ENCODE peak calls at places on chromosomes 16 and 17, in six cellular contexts. I is A549, D is K562, J is IMR-90, Z is HepG2, C is GM12878. Q is an unnamed sample.

GRCh38 chr16:48525201-48526057 is 84.6 kb downstream of the N4BP1 start:
- DNase-seq in J (no peak), C (no peak), D (no peak), Z (no peak), I (no peak), Q (no peak)

GRCh38 chr17:74758846-74759163 is 10.4 kb downstream of the NHERF1 start:
- DNase-seq in Z (no peak), C (no peak), D (no peak), I (peak), J (peak), Q (no peak)

GRCh38 chr16:17013067-17013466 is 457.7 kb downstream of the XYLT1 start:
- DNase-seq in C (no peak), D (peak), Z (no peak), J (no peak), I (no peak), Q (no peak)

GRCh38 chr17:5854871-5855554 is 215.2 kb upstream of the WSCD1 start:
- DNase-seq in J (no peak), I (no peak), C (no peak), D (no peak), Z (no peak), Q (no peak)

GRCh38 chr17:8477653-8478441 is 42.2 kb downstream of the NDEL1 start:
- DNase-seq in C (no peak), Z (peak), D (no peak), I (no peak), J (no peak), Q (no peak)

GRCh38 chr16:67542464-67542863 is 13.8 kb downstream of the RIPOR1 start:
- DNase-seq in Z (no peak), D (peak), I (peak), J (peak), C (no peak), Q (peak)

GRCh38 chr17:66944365-66945203 is 19.9 kb upstream of the CACNG4 start:
- DNase-seq in Z (no peak), I (no peak), C (no peak), J (peak), D (peak), Q (no peak)

GRCh38 chr16:1363501-1364041 is 11.8 kb downstream of the GNPTG start:
- DNase-seq in J (peak), Z (peak), I (peak), C (no peak), D (peak), Q (peak)

GRCh38 chr16:85704900-85705846 is 16.4 kb upstream of the GINS2 start:
- DNase-seq in C (no peak), Z (no peak), I (no peak), D (no peak), J (no peak), Q (no peak)

GRCh38 chr17:79633154-79633553 is 22.3 kb upstream of the RBFOX3 start:
- DNase-seq in D (no peak), Z (no peak), C (no peak), I (no peak), J (no peak), Q (peak)

GRCh38 chr17:77926967-77927366 is 31.5 kb upstream of the TNRC6C start:
- DNase-seq in C (no peak), I (no peak), Z (no peak), D (no peak), J (no peak), Q (no peak)

GRCh38 chr16:50593410-50594139 is 45.4 kb downstream of the NKD1 start:
- DNase-seq in Z (no peak), D (peak), J (no peak), I (no peak), C (no peak), Q (peak)

GRCh38 chr17:50199211-50199633 is 2.2 kb downstream of the COL1A1 start:
- DNase-seq in J (no peak), I (no peak), D (no peak), C (no peak), Z (no peak), Q (no peak)

GRCh38 chr17:14925498-14925897 is 339.6 kb downstream of the PMP22 start:
- DNase-seq in C (no peak), J (no peak), Z (peak), I (no peak), D (no peak), Q (no peak)

GRCh38 chr16:88374736-88375135 is 8.0 kb upstream of the ZNF469 start:
- DNase-seq in I (no peak), Z (no peak), C (no peak), J (no peak), D (no peak), Q (no peak)

GRCh38 chr17:14741516-14741915 is 440.6 kb downstream of the HS3ST3B1 start:
- DNase-seq in D (no peak), J (peak), C (no peak), Z (no peak), I (peak), Q (no peak)

GRCh38 chr17:29136998-29137730 is 43.0 kb downstream of the MYO18A start:
- DNase-seq in C (no peak), Z (no peak), I (no peak), J (peak), D (no peak), Q (no peak)

GRCh38 chr16:2935418-2935817 is 23.7 kb downstream of the FLYWCH1 start:
- DNase-seq in J (no peak), C (no peak), I (no peak), Z (no peak), D (no peak), Q (no peak)

GRCh38 chr16:69386596-69386995 is 789 bp upstream of the TERF2 start:
- DNase-seq in I (no peak), C (no peak), D (peak), Z (no peak), J (peak), Q (no peak)

GRCh38 chr17:77790143-77790829 is 168.2 kb upstream of the TNRC6C start:
- DNase-seq in I (no peak), Z (no peak), C (no peak), D (no peak), J (no peak), Q (no peak)

GRCh38 chr17:29582254-29582765 is 7.1 kb downstream of the GIT1 start:
- DNase-seq in D (no peak), J (no peak), I (no peak), Z (no peak), C (no peak), Q (no peak)

GRCh38 chr16:51268237-51268636 is 117.2 kb upstream of the SALL1 start:
- DNase-seq in C (no peak), J (no peak), I (no peak), D (no peak), Z (no peak), Q (no peak)

GRCh38 chr16:78675312-78675711 is 575.9 kb downstream of the WWOX start:
- DNase-seq in D (no peak), C (no peak), I (no peak), J (peak), Z (peak), Q (peak)

GRCh38 chr16:89297870-89298545 is 80.5 kb downstream of the ZNF778 start:
- DNase-seq in C (no peak), Z (no peak), D (no peak), I (no peak), J (no peak), Q (no peak)

GRCh38 chr17:9912146-9913099 is 7.4 kb upstream of the RCVRN start:
- DNase-seq in I (no peak), Z (no peak), J (peak), C (no peak), D (no peak), Q (no peak)

GRCh38 chr17:64387545-64388171 is 3.0 kb downstream of the PECAM1 start:
- DNase-seq in C (no peak), D (peak), Z (no peak), I (no peak), J (no peak), Q (no peak)

GRCh38 chr17:17757391-17757791 is 76.1 kb downstream of the RAI1 start:
- DNase-seq in C (no peak), J (no peak), D (no peak), I (no peak), Z (no peak), Q (no peak)

GRCh38 chr16:4380131-4381063 is 8.7 kb downstream of the VASN start:
- DNase-seq in Z (no peak), D (no peak), I (no peak), C (no peak), J (no peak), Q (no peak)

GRCh38 chr17:30352247-30352814 is 18.5 kb upstream of the TMIGD1 start:
- DNase-seq in D (peak), Z (peak), C (no peak), J (no peak), I (no peak), Q (no peak)

GRCh38 chr17:17349724-17350106 is 46.5 kb downstream of the NT5M start:
- DNase-seq in C (no peak), J (no peak), Z (no peak), D (no peak), I (no peak), Q (no peak)

GRCh38 chr16:83813818-83814653 is 6.3 kb downstream of the HSBP1 start:
- DNase-seq in I (peak), C (no peak), D (no peak), Z (peak), J (peak), Q (no peak)

GRCh38 chr16:1701216-1701878 is 4.6 kb upstream of the MAPK8IP3 start:
- DNase-seq in I (no peak), Z (no peak), J (no peak), D (no peak), C (no peak), Q (no peak)

GRCh38 chr16:75000481-75001081 is 1.8 kb downstream of the ZNRF1 start:
- DNase-seq in I (no peak), J (peak), Z (no peak), C (no peak), D (no peak), Q (no peak)

GRCh38 chr17:5122586-5123342 is 6.9 kb downstream of the USP6 start:
- DNase-seq in Z (no peak), C (no peak), D (no peak), J (no peak), I (no peak), Q (no peak)

GRCh38 chr17:46742539-46743270 is 75.8 kb downstream of the WNT3 start:
- DNase-seq in J (peak), D (peak), C (no peak), I (peak), Z (no peak), Q (peak)

GRCh38 chr16:89350701-89351380 is 133.3 kb downstream of the ZNF778 start:
- DNase-seq in Z (no peak), J (peak), I (no peak), D (no peak), C (no peak), Q (no peak)

GRCh38 chr17:77863814-77864161 is 94.7 kb upstream of the TNRC6C start:
- DNase-seq in J (no peak), I (no peak), D (peak), Z (peak), C (no peak), Q (no peak)

GRCh38 chr17:48477235-48477634 is 47.2 kb upstream of the SKAP1 start:
- DNase-seq in C (no peak), Z (no peak), I (no peak), J (no peak), D (no peak), Q (no peak)

GRCh38 chr16:82715833-82716232 is 89.1 kb downstream of the CDH13 start:
- DNase-seq in I (no peak), D (no peak), Z (no peak), J (no peak), C (no peak), Q (no peak)

GRCh38 chr17:38352245-38353083 is 820 bp downstream of the SOCS7 start:
- DNase-seq in Z (no peak), C (no peak), D (peak), J (no peak), I (peak), Q (peak)
- TF ChIP-seq BHLHE40 in Z (no peak), C (no peak), D (no peak), J (no peak), I (no peak), Q (no peak)

GRCh38 chr17:3506054-3506453 is 30.3 kb downstream of the ASPA start:
- DNase-seq in C (no peak), I (no peak), J (no peak), D (no peak), Z (peak), Q (no peak)

GRCh38 chr17:3505008-3505407 is 29.2 kb downstream of the ASPA start:
- DNase-seq in J (no peak), D (no peak), Z (no peak), C (no peak), I (no peak), Q (no peak)

GRCh38 chr17:3497101-3497500 is 21.3 kb downstream of the ASPA start:
- DNase-seq in J (no peak), D (no peak), I (no peak), C (no peak), Z (no peak), Q (no peak)

DNA sequence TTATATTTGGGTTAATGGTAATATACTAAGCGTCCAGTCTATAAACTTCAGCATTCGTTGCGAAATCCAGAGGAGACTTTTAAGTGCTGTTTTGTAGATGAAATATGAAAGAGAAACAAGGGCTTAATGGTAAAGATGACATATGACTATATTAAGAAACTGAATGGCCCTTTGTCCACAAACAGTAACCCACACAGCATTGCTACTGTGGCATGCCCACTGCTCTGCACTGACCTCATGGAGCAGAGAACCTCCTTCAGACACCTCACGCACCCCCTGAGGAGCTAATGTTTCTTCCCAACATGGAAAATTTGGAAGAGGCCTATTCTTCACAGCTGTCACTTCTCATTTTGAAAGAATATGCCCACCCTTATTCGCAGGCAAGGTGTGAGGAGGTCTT is 26.7 kb downstream of the ASPA start:
- DNase-seq in J (no peak), Z (no peak), C (no peak), I (no peak), D (no peak), Q (no peak)
- TF ChIP-seq BHLHE40 in J (no peak), Z (no peak), C (no peak), I (no peak), D (no peak), Q (no peak)

DNA sequence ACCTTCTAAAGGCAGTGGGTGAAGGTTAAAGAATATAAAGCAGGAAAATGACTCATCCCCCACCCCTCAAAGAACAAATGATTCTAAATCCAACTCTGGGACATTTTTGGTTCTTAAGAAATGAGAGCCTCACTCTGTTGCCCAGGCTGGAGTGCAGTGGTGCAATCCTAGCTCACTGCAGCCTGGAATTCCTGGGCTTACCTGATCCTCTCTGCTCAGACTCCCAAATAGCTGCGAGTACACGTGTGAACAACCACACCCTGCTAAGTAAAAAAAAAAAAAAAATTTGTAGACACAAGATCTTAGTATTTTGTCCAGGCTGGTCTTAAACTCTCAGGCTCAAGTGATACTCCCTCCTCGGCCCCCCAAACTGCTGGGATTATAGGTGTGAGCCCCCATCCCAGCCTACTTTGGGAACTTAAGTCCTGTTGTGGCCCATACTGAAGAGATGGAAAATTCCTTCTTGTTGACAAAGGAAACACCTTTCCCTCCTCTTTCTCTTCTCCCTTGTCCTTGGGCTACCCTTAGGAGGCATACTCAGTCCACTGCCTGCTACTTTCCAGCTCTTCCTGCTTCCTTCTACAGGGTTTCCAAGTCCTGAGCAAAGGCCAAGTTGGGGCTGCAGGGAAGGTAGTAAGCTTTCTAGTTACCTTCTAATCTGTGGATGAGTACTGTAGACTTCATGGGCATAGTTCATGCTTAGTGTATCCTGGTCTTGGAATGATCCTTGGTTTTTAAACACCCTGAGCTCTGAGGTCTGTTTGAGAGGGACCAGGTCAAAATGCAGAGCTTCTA is 299.0 kb upstream of the MAF start:
- DNase-seq in Z (no peak), D (no peak), C (no peak), I (no peak), J (no peak), Q (no peak)
- TF ChIP-seq BHLHE40 in Z (no peak), D (no peak), C (no peak), I (no peak), J (no peak), Q (no peak)

GRCh38 chr17:68600881-68601564 is at the start of gene FAM20A:
- DNase-seq in Z (no peak), J (no peak), C (no peak), D (no peak), I (peak), Q (peak)
- TF ChIP-seq BHLHE40 in Z (peak), J (no peak), C (no peak), D (no peak), I (no peak), Q (no peak)